ENCODE peak calls at places on chromosome 6, in nine cellular contexts. C, T, Y, R, M, J, L, S and N are unnamed samples.
A peak's percentile ranks its signal among the peaks of the same experiment; 100 is the strongest.

GRCh38 chr6:133923938-133924593 is 29.0 kb upstream of the TBPL1 start:
- DNase-seq in C (peak; percentile 28), T (peak; percentile 77), Y (peak; percentile 77), R (peak; percentile 74), M (peak; percentile 74), J (peak; percentile 89), L (peak; percentile 21), S (peak; percentile 66), N (peak; percentile 39)

GRCh38 chr6:52754443-52754842 is 8.8 kb downstream of the GSTA2 start:
- DNase-seq in C (no peak), T (no peak), Y (no peak), R (no peak), M (no peak), J (no peak), L (no peak), S (no peak), N (no peak)

GRCh38 chr6:159819932-159820640 is 20.0 kb downstream of the PNLDC1 start:
- DNase-seq in C (no peak), T (peak; percentile 95), Y (no peak), R (peak; percentile 57), M (no peak), J (no peak), L (no peak), S (peak; percentile 57), N (no peak)

GRCh38 chr6:33984466-33985332 is 161.2 kb downstream of the GRM4 start:
- DNase-seq in C (no peak), T (peak; percentile 31), Y (no peak), R (no peak), M (no peak), J (no peak), L (no peak), S (peak; percentile 27), N (no peak)

GRCh38 chr6:16374796-16375195 is 136.4 kb downstream of the GMPR start:
- DNase-seq in C (no peak), T (peak; percentile 26), Y (no peak), R (no peak), M (no peak), J (no peak), L (no peak), S (no peak), N (peak; percentile 51)

GRCh38 chr6:111503194-111503593 is 20.2 kb upstream of the REV3L start:
- DNase-seq in C (no peak), T (no peak), Y (no peak), R (no peak), M (peak; percentile 14), J (peak; percentile 71), L (no peak), S (no peak), N (no peak)

GRCh38 chr6:77492529-77492928 is 29.2 kb upstream of the HTR1B start:
- DNase-seq in C (no peak), T (no peak), Y (no peak), R (no peak), M (no peak), J (no peak), L (no peak), S (no peak), N (no peak)

GRCh38 chr6:38997128-38997761 is 51.3 kb upstream of the GLP1R start:
- DNase-seq in C (no peak), T (peak; percentile 57), Y (peak; percentile 28), R (peak; percentile 56), M (no peak), J (no peak), L (no peak), S (peak; percentile 70), N (peak; percentile 9)